ENCODE peak calls at places on chromosomes 13 and 19, in four cellular contexts. C is central memory CD4-positive, alpha-beta T cell; D is activated CD4-positive, alpha-beta T cell treated with anti-CD3 and anti-CD28 coated beads for 48 hours; P is Peyer's patch. R is an unnamed sample.
A peak's percentile ranks its signal among the peaks of the same experiment; 100 is the strongest.

GRCh38 chr13:32159147-32159869 is 127.7 kb downstream of the FRY start:
- DNase-seq in C (no peak), D (no peak), P (no peak), R (no peak)

GRCh38 chr13:83265279-83265678 is 617.0 kb downstream of the SLITRK1 start:
- DNase-seq in C (no peak), D (no peak), P (no peak), R (no peak)

GRCh38 chr19:4345656-4346383 is 2.5 kb downstream of the MPND start:
- DNase-seq in C (no peak), D (no peak), P (peak; percentile 67), R (no peak)

GRCh38 chr19:53328967-53329366 is 4.6 kb upstream of the ZNF845 start:
- DNase-seq in C (no peak), D (peak; percentile 20), P (no peak), R (no peak)

GRCh38 chr19:11692127-11692790 is 46.5 kb downstream of the ZNF823 start:
- DNase-seq in C (no peak), D (peak; percentile 12), P (no peak), R (no peak)

GRCh38 chr13:75725784-75726183 is 89.7 kb downstream of the LMO7 start:
- DNase-seq in C (no peak), D (no peak), P (no peak), R (no peak)

GRCh38 chr13:111575719-111576118 is 255.3 kb downstream of the TEX29 start:
- DNase-seq in C (no peak), D (no peak), P (no peak), R (no peak)

GRCh38 chr13:98291658-98292057 is 114.6 kb upstream of the RNF113B start:
- DNase-seq in C (no peak), D (no peak), P (no peak), R (no peak)

GRCh38 chr19:4660181-4660791 is 9.9 kb downstream of the MYDGF start:
- DNase-seq in C (no peak), D (no peak), P (no peak), R (peak; percentile 51)

GRCh38 chr13:94713556-94714182 is 1.3 kb upstream of the SOX21 start:
- DNase-seq in C (no peak), D (no peak), P (no peak), R (no peak)

GRCh38 chr13:112994781-112995355 is 25.9 kb downstream of the MCF2L start:
- DNase-seq in C (no peak), D (no peak), P (no peak), R (no peak)

GRCh38 chr19:46460981-46461380 is 10.4 kb downstream of the PNMA8A start:
- DNase-seq in C (no peak), D (no peak), P (no peak), R (no peak)

GRCh38 chr13:113493315-113493951 is 2.9 kb upstream of the DCUN1D2 start:
- DNase-seq in C (no peak), D (no peak), P (no peak), R (no peak)

GRCh38 chr13:113862191-113862765 is 1.6 kb downstream of the GAS6 start:
- DNase-seq in C (no peak), D (no peak), P (peak; percentile 59), R (no peak)

GRCh38 chr19:10808937-10809655 is 26.9 kb downstream of the TMED1 start:
- DNase-seq in C (peak; percentile 31), D (peak; percentile 55), P (no peak), R (no peak)

GRCh38 chr19:45037393-45038169 is 1.3 kb upstream of the CLASRP start:
- DNase-seq in C (no peak), D (no peak), P (no peak), R (no peak)

GRCh38 chr19:44435441-44435840 is 12.8 kb downstream of the ZNF229 start:
- DNase-seq in C (no peak), D (no peak), P (no peak), R (no peak)

R was measured in NAMALWA.